ENCODE peak calls at places on chromosomes 12 and 14, in four cellular contexts. V, D, C and T are unnamed samples. For H3K9me3, the result is how much of the 10 kb centered on the place peaks cover.

GRCh38 chr12:81329088-81329487 is 251.2 kb downstream of the ACSS3 start:
- DNase-seq in V (peak), D (no peak), C (peak), T (peak)

GRCh38 chr14:55028066-55028465 is 1.0 kb downstream of the SOCS4 start:
- DNase-seq in V (no peak), D (no peak), C (peak), T (peak)

GRCh38 chr14:90758959-90759358 is 57.3 kb downstream of the TTC7B start:
- DNase-seq in V (no peak), D (peak), C (peak), T (peak)

GRCh38 chr12:27555928-27556778 is 32.1 kb downstream of the PPFIBP1 start:
- DNase-seq in V (peak), D (no peak), C (peak), T (no peak)

GRCh38 chr14:41825622-41826021 is 218.9 kb downstream of the LRFN5 start:
- DNase-seq in V (no peak), D (no peak), C (no peak), T (no peak)

GRCh38 chr12:121003650-121004049 is 12.6 kb downstream of the C12orf43 start:
- DNase-seq in V (no peak), D (no peak), C (no peak), T (no peak)

GRCh38 chr14:23174785-23175184 is 8.7 kb downstream of the SLC7A8 start:
- DNase-seq in V (no peak), D (no peak), C (no peak), T (no peak)

GRCh38 chr12:1919284-1919683 is 832 bp upstream of the CACNA2D4 start:
- DNase-seq in V (no peak), D (peak), C (no peak), T (no peak)

GRCh38 chr12:124458992-124459851 is 108.2 kb downstream of the NCOR2 start:
- DNase-seq in V (no peak), D (peak), C (no peak), T (no peak)
- H3K27ac ChIP-seq in V (no peak), D (peak), C (no peak), T (no peak)

DNA sequence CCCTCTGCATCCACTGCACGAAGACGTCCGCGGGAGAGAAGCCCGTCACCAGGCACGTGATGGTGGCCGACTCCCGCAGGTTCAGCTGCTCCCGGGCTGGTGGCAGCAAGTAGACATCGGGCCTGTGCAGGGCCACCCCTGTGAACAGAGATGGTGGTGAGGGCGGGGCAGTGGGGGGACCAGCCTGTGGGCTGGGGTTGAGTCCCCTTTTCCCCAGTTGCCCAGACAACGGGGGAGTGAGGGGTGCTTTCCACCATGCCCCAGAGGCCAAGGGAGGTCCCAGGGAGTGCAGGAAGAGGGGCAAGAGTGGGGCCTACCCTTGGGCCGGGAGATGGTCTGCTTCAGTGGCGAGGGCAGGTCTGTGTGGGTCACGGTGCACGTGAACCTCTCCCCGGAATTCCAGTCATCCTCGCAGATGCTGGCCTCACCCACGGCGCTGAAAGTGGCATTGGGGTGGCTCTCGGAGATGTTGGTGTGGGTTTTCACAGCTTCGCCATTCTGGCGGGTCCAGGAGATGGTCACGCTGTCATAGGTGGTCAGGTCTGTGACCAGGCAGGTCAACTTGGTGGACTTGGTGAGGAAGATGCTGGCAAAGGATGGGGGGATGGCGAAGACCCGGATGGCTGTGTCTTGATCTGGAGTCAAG is 328.3 kb downstream of the TMEM121 start:
- DNase-seq in V (no peak), D (no peak), C (no peak), T (no peak)
- H3K9me3 ChIP-seq in V (under half), D (under half), C (under half), T (under half)

DNA sequence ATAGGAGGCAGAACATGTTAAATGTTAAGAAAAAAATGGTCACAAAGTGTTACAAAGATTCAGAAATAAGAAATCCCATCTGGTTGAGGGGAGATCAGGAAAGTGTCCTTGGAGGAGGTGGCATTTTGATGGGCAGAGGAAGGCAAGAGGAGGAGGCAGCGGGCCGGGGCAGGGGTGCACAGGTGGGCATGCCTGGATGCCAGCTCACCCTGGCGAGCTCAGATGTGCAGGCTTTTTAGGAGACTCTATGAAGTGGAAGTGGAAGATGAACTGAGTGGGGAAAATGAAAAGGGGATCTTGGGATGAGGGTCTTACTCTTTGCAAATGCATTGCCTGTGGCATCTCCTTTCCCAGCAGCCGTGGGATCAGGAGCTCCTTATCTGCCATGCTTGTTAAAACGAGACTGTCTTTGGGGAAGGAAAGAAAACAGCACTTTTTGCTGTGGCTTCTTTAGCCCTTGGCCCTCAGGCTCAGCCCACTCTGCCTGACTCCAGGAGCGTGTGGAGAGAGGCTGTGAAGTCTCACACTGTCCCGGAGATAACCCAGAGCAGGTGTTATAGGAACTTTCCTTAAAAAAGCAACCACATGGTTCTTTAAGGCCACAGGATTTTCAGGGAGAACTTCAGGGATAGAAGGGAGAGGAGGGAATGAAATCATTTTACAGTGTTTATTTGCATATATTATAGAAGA is 62.6 kb downstream of the ELK3 start:
- DNase-seq in V (no peak), D (no peak), C (no peak), T (no peak)
- H3K27ac ChIP-seq in V (no peak), D (no peak), C (peak), T (no peak)

GRCh38 chr14:106055257-106055656 is 528.9 kb downstream of the TMEM121 start:
- DNase-seq in V (no peak), D (no peak), C (no peak), T (no peak)

GRCh38 chr14:106051790-106052189 is 525.4 kb downstream of the TMEM121 start:
- DNase-seq in V (no peak), D (no peak), C (no peak), T (no peak)
- H3K9me3 ChIP-seq in V (under half), D (under half), C (under half), T (under half)

GRCh38 chr12:117161460-117162166 is 28.7 kb downstream of the FBXO21 start:
- DNase-seq in V (no peak), D (no peak), C (no peak), T (no peak)
- H3K27ac ChIP-seq in V (no peak), D (no peak), C (no peak), T (no peak)

DNA sequence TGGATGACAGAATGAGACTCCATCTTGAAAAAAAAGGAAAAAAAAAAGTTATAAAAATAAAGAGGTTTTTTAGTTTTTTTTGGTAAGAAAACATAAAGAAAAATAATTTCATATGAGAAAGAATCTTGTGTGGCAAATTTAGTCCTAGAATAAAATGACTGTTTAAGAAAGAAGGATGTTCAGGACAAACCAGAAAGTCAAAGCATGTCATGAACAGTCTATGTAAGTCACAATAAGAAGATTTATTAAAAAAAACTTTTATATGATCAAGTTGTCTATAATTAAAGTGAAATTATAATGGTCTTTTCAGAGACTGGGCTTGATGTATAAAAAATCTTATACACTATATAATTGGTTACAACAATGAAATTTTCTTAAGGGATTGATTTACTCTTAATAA is 68.1 kb upstream of the HECTD1 start:
- DNase-seq in V (no peak), D (no peak), C (no peak), T (no peak)
- H3K9me3 ChIP-seq in V (under half), D (under half), C (under half), T (under half)

GRCh38 chr12:11861864-11862600 is 208.7 kb upstream of the BCL2L14 start:
- DNase-seq in V (no peak), D (no peak), C (no peak), T (no peak)
- H3K27ac ChIP-seq in V (no peak), D (peak), C (peak), T (no peak)

GRCh38 chr12:34350092-34351041 is 328.1 kb downstream of the ALG10 start:
- DNase-seq in V (no peak), D (no peak), C (no peak), T (no peak)

GRCh38 chr12:34347367-34347766 is 325.1 kb downstream of the ALG10 start:
- DNase-seq in V (no peak), D (no peak), C (no peak), T (no peak)

GRCh38 chr12:34349673-34349961 is 327.3 kb downstream of the ALG10 start:
- DNase-seq in V (no peak), D (no peak), C (no peak), T (no peak)

GRCh38 chr12:34348064-34348463 is 325.8 kb downstream of the ALG10 start:
- DNase-seq in V (no peak), D (no peak), C (no peak), T (no peak)

GRCh38 chr12:34348836-34349672 is 326.8 kb downstream of the ALG10 start:
- DNase-seq in V (no peak), D (no peak), C (no peak), T (no peak)
- H3K9me3 ChIP-seq in V (under half), D (under half), C (under half), T (under half)

DNA sequence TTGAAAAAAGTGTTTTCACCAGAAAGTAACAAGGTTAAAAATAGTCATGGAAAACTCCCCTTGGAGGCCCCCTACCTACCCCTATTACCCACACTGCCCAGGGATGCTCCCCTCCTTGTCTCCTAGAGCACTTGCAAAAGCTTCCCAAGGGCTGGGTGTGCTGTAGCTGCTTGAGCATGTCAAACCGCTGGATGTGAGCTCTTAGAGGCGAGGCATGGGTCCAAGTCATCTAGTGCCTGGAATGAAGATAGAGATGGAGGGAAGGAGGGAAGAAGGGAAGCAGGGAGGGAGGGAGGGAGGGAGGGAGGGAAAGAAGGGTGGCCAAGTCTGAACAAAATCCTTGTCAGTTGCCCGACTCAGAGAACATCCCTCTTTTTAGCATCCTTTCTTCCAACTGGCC is 43.1 kb downstream of the LTBP2 start:
- DNase-seq in V (peak), D (peak), C (no peak), T (no peak)
- H3K27ac ChIP-seq in V (peak), D (peak), C (peak), T (no peak)

GRCh38 chr12:131323879-131324278 is 370.2 kb downstream of the ADGRD1 start:
- DNase-seq in V (no peak), D (no peak), C (no peak), T (no peak)

GRCh38 chr12:131327521-131328488 is 374.1 kb downstream of the ADGRD1 start:
- DNase-seq in V (no peak), D (no peak), C (no peak), T (no peak)

GRCh38 chr12:131318045-131318685 is 364.5 kb downstream of the ADGRD1 start:
- DNase-seq in V (no peak), D (no peak), C (no peak), T (no peak)

DNA sequence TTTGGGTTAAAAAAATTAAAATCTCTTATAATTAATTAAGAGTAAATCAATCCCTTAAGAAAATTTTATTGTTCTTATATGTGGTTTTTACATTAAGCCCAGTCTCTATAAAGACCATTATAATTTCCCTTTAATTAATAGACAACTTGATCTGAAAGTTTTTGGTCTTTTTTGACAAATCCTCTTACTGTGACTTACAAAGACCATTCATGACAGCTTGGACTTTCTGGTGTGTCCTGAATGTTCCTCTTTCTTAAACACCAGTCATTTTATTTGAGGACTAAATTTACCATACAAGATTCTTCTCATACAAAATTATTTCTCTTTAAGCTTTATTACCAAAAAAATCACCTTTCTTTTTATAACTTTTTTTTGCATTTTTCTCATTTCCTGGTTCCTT is 368.3 kb downstream of the ADGRD1 start:
- DNase-seq in V (no peak), D (no peak), C (no peak), T (no peak)
- H3K9me3 ChIP-seq in V (under half), D (under half), C (under half), T (under half)